ENCODE peak calls at places on chromosomes 2 and 18, in eight cellular contexts. D is mesenchymal stem cell, F is adrenal gland, C is A549, J is cardiac muscle cell, L is MM.1S, U is lung, G is left ventricle myocardium inferior. B is an unnamed sample.

GRCh38 chr18:59950215-59950944 is 50.6 kb downstream of the PMAIP1 start:
- DNase-seq in D (peak; percentile 26), F (no peak), U (no peak), L (peak; percentile 85), C (no peak), G (no peak), J (no peak), B (no peak)

GRCh38 chr2:108534577-108535379 is 508 bp downstream of the LIMS1 start:
- DNase-seq in C (peak; percentile 31), G (peak; percentile 46), L (peak; percentile 52), D (peak; percentile 56), U (peak; percentile 29), J (peak; percentile 57), F (no peak), B (peak; percentile 42)

GRCh38 chr2:176642074-176642473 is 372.8 kb downstream of the MTX2 start:
- DNase-seq in D (peak; percentile 4), L (no peak), U (no peak), C (no peak), G (no peak), F (no peak), J (no peak), B (no peak)

GRCh38 chr2:74548285-74548918 is 5.3 kb downstream of the LOXL3 start:
- DNase-seq in G (no peak), L (no peak), U (no peak), J (no peak), F (no peak), D (no peak), C (no peak), B (no peak)

GRCh38 chr18:43661570-43661969 is 384.3 kb upstream of the SYT4 start:
- DNase-seq in D (peak; percentile 74), J (peak; percentile 68), C (peak; percentile 37), G (no peak), U (no peak), L (peak; percentile 43), F (no peak), B (no peak)

GRCh38 chr2:223460774-223461211 is 141.4 kb downstream of the SCG2 start:
- DNase-seq in U (no peak), L (no peak), J (peak; percentile 75), D (peak; percentile 82), G (no peak), F (no peak), C (peak; percentile 37), B (no peak)

GRCh38 chr2:236849940-236850339 is 235.7 kb upstream of the COPS8 start:
- DNase-seq in D (no peak), F (no peak), C (no peak), J (no peak), U (no peak), L (no peak), G (no peak), B (no peak)

GRCh38 chr2:152580722-152581121 is 136.5 kb downstream of the PRPF40A start:
- DNase-seq in F (no peak), L (no peak), U (no peak), D (no peak), G (no peak), J (no peak), C (no peak), B (no peak)

GRCh38 chr2:133140620-133141019 is 427.6 kb downstream of the NCKAP5 start:
- DNase-seq in G (no peak), L (no peak), F (no peak), U (no peak), C (no peak), D (no peak), J (no peak), B (no peak)

GRCh38 chr2:127700527-127701192 is 637 bp upstream of the SFT2D3 start:
- DNase-seq in U (peak; percentile 71), D (peak; percentile 29), J (no peak), G (peak; percentile 50), L (peak; percentile 98), C (peak; percentile 91), F (peak; percentile 59), B (peak; percentile 65)

GRCh38 chr2:47652041-47652713 is 130.8 kb upstream of the MSH6 start:
- DNase-seq in G (no peak), C (no peak), D (no peak), U (no peak), L (no peak), J (no peak), F (no peak), B (no peak)

GRCh38 chr2:119820275-119820674 is 60.6 kb downstream of the PTPN4 start:
- DNase-seq in C (peak; percentile 58), G (no peak), D (peak; percentile 88), U (no peak), F (no peak), J (peak; percentile 95), L (no peak), B (no peak)

GRCh38 chr18:59200787-59201186 is 19.2 kb upstream of the GRP start:
- DNase-seq in D (no peak), F (no peak), C (peak; percentile 9), L (no peak), G (no peak), U (no peak), J (no peak), B (no peak)

GRCh38 chr2:229725716-229726346 is 11.5 kb upstream of the DNER start:
- DNase-seq in L (no peak), D (peak; percentile 37), U (no peak), F (peak; percentile 87), C (peak; percentile 85), G (no peak), J (peak; percentile 64), B (no peak)

GRCh38 chr2:18752667-18753422 is 163.5 kb upstream of the NT5C1B start:
- DNase-seq in C (peak; percentile 40), J (peak; percentile 42), L (no peak), G (no peak), F (no peak), U (no peak), D (peak; percentile 18), B (no peak)

GRCh38 chr2:168194784-168195522 is 52.4 kb downstream of the STK39 start:
- DNase-seq in C (no peak), G (no peak), D (no peak), L (no peak), J (no peak), U (no peak), F (no peak), B (no peak)

GRCh38 chr2:241272722-241273551 is 42.5 kb downstream of the HDLBP start:
- DNase-seq in U (peak; percentile 50), F (peak; percentile 59), G (peak; percentile 81), J (peak; percentile 82), C (peak; percentile 18), D (peak; percentile 75), L (peak; percentile 37), B (peak; percentile 93)

GRCh38 chr2:109480486-109481195 is 133.1 kb downstream of the SEPTIN10 start:
- DNase-seq in F (no peak), D (no peak), G (no peak), L (no peak), C (no peak), J (no peak), U (no peak), B (no peak)

GRCh38 chr18:76346490-76347130 is 148.4 kb downstream of the ZNF516 start:
- DNase-seq in U (no peak), F (no peak), D (no peak), L (no peak), C (no peak), G (no peak), J (no peak), B (no peak)

GRCh38 chr2:113283704-113284284 is 5.1 kb upstream of the PAX8 start:
- DNase-seq in C (peak; percentile 94), G (peak; percentile 50), D (peak; percentile 90), L (no peak), F (peak; percentile 95), U (peak; percentile 83), J (peak; percentile 81), B (peak; percentile 39)

GRCh38 chr2:16437189-16437588 is 228.4 kb downstream of the CYRIA start:
- DNase-seq in L (peak; percentile 31), U (no peak), F (no peak), G (no peak), J (no peak), C (no peak), D (no peak), B (no peak)

GRCh38 chr2:94958245-94958644 is 67.3 kb upstream of the MAL start:
- DNase-seq in L (no peak), U (no peak), F (no peak), G (no peak), D (no peak), C (no peak), J (no peak), B (no peak)
- H3K9me3 ChIP-seq in L (no peaks in the 10 kb centered on the region), U (no peaks in the 10 kb centered on the region), F (no peaks in the 10 kb centered on the region), G (no peaks in the 10 kb centered on the region), D (no peaks in the 10 kb centered on the region), C (no peaks in the 10 kb centered on the region), J (no peaks in the 10 kb centered on the region), B (no peaks in the 10 kb centered on the region)

GRCh38 chr2:31696068-31696467 is 115.3 kb upstream of the SRD5A2 start:
- DNase-seq in G (no peak), J (no peak), C (peak; percentile 61), F (no peak), U (no peak), L (no peak), D (no peak), B (no peak)
- H3K9me3 ChIP-seq in G (peaks cover 96% of the 10 kb centered on the region), J (no peaks in the 10 kb centered on the region), C (peaks cover 47% of the 10 kb centered on the region), F (peaks cover 40% of the 10 kb centered on the region), U (peaks cover 28% of the 10 kb centered on the region), L (no peaks in the 10 kb centered on the region), D (peaks cover 87% of the 10 kb centered on the region), B (peaks cover 16% of the 10 kb centered on the region)

GRCh38 chr2:170610615-170611014 is 104.5 kb upstream of the SP5 start:
- DNase-seq in D (no peak), J (no peak), F (no peak), U (no peak), L (no peak), C (no peak), G (no peak), B (no peak)

GRCh38 chr2:170601489-170601888 is 113.6 kb upstream of the SP5 start:
- DNase-seq in L (no peak), J (no peak), F (no peak), U (no peak), C (no peak), G (no peak), D (no peak), B (no peak)

DNA sequence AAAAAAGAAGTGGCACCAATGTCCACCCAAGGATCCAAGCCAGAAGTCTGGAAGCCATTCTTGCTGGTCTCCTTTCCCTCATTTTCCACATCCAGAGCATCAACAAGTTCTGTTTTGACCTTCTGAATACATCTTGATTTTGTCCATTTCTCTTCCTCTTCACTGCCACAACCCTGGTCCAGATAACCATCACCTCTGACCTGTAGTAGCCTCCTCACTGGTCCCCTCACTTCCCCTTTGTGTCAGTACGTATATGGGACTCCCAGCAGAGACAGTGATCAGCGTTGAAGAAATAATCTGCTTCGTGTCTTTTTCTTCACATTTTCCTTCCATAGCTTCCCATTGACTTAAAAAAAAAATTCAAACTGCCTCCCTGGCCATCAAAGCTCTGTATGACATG is 109.3 kb upstream of the SP5 start:
- DNase-seq in L (no peak), D (no peak), G (no peak), J (no peak), F (no peak), U (no peak), C (no peak), B (no peak)
- H3K9me3 ChIP-seq in L (no peaks in the 10 kb centered on the region), D (no peaks in the 10 kb centered on the region), G (no peaks in the 10 kb centered on the region), J (no peaks in the 10 kb centered on the region), F (no peaks in the 10 kb centered on the region), U (no peaks in the 10 kb centered on the region), C (no peaks in the 10 kb centered on the region), B (no peaks in the 10 kb centered on the region)

DNA sequence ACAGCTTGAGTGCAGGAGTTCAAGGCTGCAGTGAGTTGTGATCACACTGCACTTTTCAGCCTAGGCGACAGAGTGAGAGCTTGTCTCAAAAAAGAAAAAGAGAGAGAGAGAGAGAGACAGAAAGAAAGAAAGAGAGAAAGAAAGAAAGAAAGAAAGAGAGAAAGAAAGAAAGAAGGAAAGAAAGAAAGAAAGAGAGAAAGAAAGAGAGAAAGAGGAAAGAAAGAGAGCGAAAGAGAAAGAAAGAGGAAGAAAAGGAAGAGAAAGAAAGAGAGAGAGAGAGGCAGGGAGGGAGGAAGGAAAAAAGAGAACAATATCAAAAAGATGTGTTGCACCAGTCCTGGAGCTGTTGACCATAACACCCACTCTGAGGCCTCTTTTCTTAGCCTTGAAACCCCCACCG is 89.8 kb upstream of the MBOAT2 start:
- DNase-seq in F (no peak), D (no peak), J (no peak), U (no peak), G (no peak), L (no peak), C (no peak), B (no peak)
- H3K9me3 ChIP-seq in F (no peaks in the 10 kb centered on the region), D (no peaks in the 10 kb centered on the region), J (no peaks in the 10 kb centered on the region), U (no peaks in the 10 kb centered on the region), G (no peaks in the 10 kb centered on the region), L (no peaks in the 10 kb centered on the region), C (no peaks in the 10 kb centered on the region), B (no peaks in the 10 kb centered on the region)

B was measured in right cardiac atrium.